ENCODE peak calls at places on chromosomes 3 and 15, in seven cellular contexts. One of them, this sample, is unnamed.

GRCh38 chr15:75842722-75843617 is at the start of gene UBE2Q2:
- DNase-seq in mesendoderm: peak; percentile 91
- DNase-seq in GM23248: peak; percentile 84
- DNase-seq in substantia nigra: peak; percentile 53
- DNase-seq in colonic mucosa: peak; percentile 65
- DNase-seq in PC-3: peak; percentile 67
- DNase-seq in sigmoid colon: peak; percentile 86
- DNase-seq in this sample: peak; percentile 43

GRCh38 chr15:90959028-90959595 is 4.4 kb downstream of the RCCD1 start:
- DNase-seq in sigmoid colon: no peak
- DNase-seq in PC-3: no peak
- DNase-seq in colonic mucosa: no peak
- DNase-seq in substantia nigra: no peak
- DNase-seq in mesendoderm: no peak
- DNase-seq in GM23248: no peak
- DNase-seq in this sample: no peak

GRCh38 chr3:58246148-58247051 is 8.8 kb downstream of the ABHD6 start:
- DNase-seq in PC-3: no peak
- DNase-seq in substantia nigra: no peak
- DNase-seq in GM23248: no peak
- DNase-seq in mesendoderm: no peak
- DNase-seq in colonic mucosa: peak; percentile 15
- DNase-seq in sigmoid colon: no peak
- DNase-seq in this sample: no peak

GRCh38 chr3:172517859-172518466 is 5.3 kb downstream of the TNFSF10 start:
- DNase-seq in substantia nigra: no peak
- DNase-seq in colonic mucosa: no peak
- DNase-seq in sigmoid colon: no peak
- DNase-seq in mesendoderm: no peak
- DNase-seq in PC-3: no peak
- DNase-seq in GM23248: peak; percentile 23
- DNase-seq in this sample: no peak

GRCh38 chr3:195897853-195898415 is 10.4 kb downstream of the TNK2 start:
- DNase-seq in PC-3: peak; percentile 50
- DNase-seq in colonic mucosa: no peak
- DNase-seq in mesendoderm: peak; percentile 78
- DNase-seq in sigmoid colon: peak; percentile 60
- DNase-seq in substantia nigra: no peak
- DNase-seq in GM23248: no peak
- DNase-seq in this sample: no peak

GRCh38 chr3:45020534-45020933 is 5.6 kb upstream of the CLEC3B start:
- DNase-seq in PC-3: no peak
- DNase-seq in mesendoderm: no peak
- DNase-seq in substantia nigra: no peak
- DNase-seq in GM23248: no peak
- DNase-seq in sigmoid colon: no peak
- DNase-seq in colonic mucosa: no peak
- DNase-seq in this sample: no peak

GRCh38 chr3:40341671-40342070 is 32.2 kb downstream of the EIF1B start:
- DNase-seq in colonic mucosa: no peak
- DNase-seq in GM23248: no peak
- DNase-seq in mesendoderm: no peak
- DNase-seq in PC-3: no peak
- DNase-seq in substantia nigra: no peak
- DNase-seq in sigmoid colon: no peak
- DNase-seq in this sample: no peak

GRCh38 chr15:68311859-68312557 is 34.5 kb downstream of the FEM1B start:
- DNase-seq in substantia nigra: no peak
- DNase-seq in PC-3: no peak
- DNase-seq in mesendoderm: no peak
- DNase-seq in sigmoid colon: no peak
- DNase-seq in colonic mucosa: no peak
- DNase-seq in GM23248: no peak
- DNase-seq in this sample: no peak

GRCh38 chr3:115062009-115062408 is 85.1 kb downstream of the ZBTB20 start:
- DNase-seq in sigmoid colon: no peak
- DNase-seq in substantia nigra: peak; percentile 69
- DNase-seq in colonic mucosa: no peak
- DNase-seq in GM23248: no peak
- DNase-seq in mesendoderm: no peak
- DNase-seq in PC-3: no peak
- DNase-seq in this sample: peak; percentile 93

GRCh38 chr3:105093853-105094252 is 272.9 kb upstream of the ALCAM start:
- DNase-seq in PC-3: no peak
- DNase-seq in sigmoid colon: no peak
- DNase-seq in colonic mucosa: no peak
- DNase-seq in GM23248: no peak
- DNase-seq in substantia nigra: no peak
- DNase-seq in mesendoderm: no peak
- DNase-seq in this sample: no peak

GRCh38 chr3:44420676-44421075 is 56.8 kb downstream of the ZNF445 start:
- DNase-seq in substantia nigra: no peak
- DNase-seq in PC-3: no peak
- DNase-seq in mesendoderm: no peak
- DNase-seq in sigmoid colon: no peak
- DNase-seq in colonic mucosa: no peak
- DNase-seq in GM23248: no peak
- DNase-seq in this sample: no peak

GRCh38 chr3:85903434-85903833 is 944.6 kb downstream of the CADM2 start:
- DNase-seq in PC-3: no peak
- DNase-seq in substantia nigra: no peak
- DNase-seq in sigmoid colon: no peak
- DNase-seq in GM23248: no peak
- DNase-seq in colonic mucosa: no peak
- DNase-seq in mesendoderm: no peak
- DNase-seq in this sample: no peak

GRCh38 chr3:72334681-72335457 is 513.4 kb downstream of the SHQ1 start:
- DNase-seq in sigmoid colon: no peak
- DNase-seq in PC-3: no peak
- DNase-seq in mesendoderm: peak; percentile 97
- DNase-seq in colonic mucosa: no peak
- DNase-seq in GM23248: no peak
- DNase-seq in substantia nigra: peak; percentile 83
- DNase-seq in this sample: peak; percentile 76

GRCh38 chr3:62201438-62202035 is 171.8 kb downstream of the FEZF2 start:
- DNase-seq in PC-3: peak; percentile 56
- DNase-seq in substantia nigra: no peak
- DNase-seq in GM23248: peak; percentile 57
- DNase-seq in colonic mucosa: no peak
- DNase-seq in sigmoid colon: no peak
- DNase-seq in mesendoderm: no peak
- DNase-seq in this sample: no peak

GRCh38 chr3:188827078-188827477 is 344.7 kb upstream of the TPRG1 start:
- DNase-seq in colonic mucosa: no peak
- DNase-seq in sigmoid colon: no peak
- DNase-seq in PC-3: no peak
- DNase-seq in mesendoderm: no peak
- DNase-seq in substantia nigra: no peak
- DNase-seq in GM23248: no peak
- DNase-seq in this sample: no peak

GRCh38 chr3:176274161-176274560 is 923.1 kb downstream of the TBL1XR1 start:
- DNase-seq in PC-3: peak; percentile 55
- DNase-seq in colonic mucosa: no peak
- DNase-seq in sigmoid colon: no peak
- DNase-seq in substantia nigra: no peak
- DNase-seq in mesendoderm: no peak
- DNase-seq in GM23248: no peak
- DNase-seq in this sample: no peak

GRCh38 chr3:55497250-55497649 is 10.1 kb upstream of the WNT5A start:
- DNase-seq in GM23248: no peak
- DNase-seq in colonic mucosa: peak; percentile 23
- DNase-seq in PC-3: no peak
- DNase-seq in sigmoid colon: no peak
- DNase-seq in substantia nigra: no peak
- DNase-seq in mesendoderm: no peak
- DNase-seq in this sample: no peak

GRCh38 chr15:74370471-74370870 is 3.0 kb upstream of the CYP11A1 start:
- DNase-seq in substantia nigra: no peak
- DNase-seq in colonic mucosa: no peak
- DNase-seq in GM23248: no peak
- DNase-seq in mesendoderm: no peak
- DNase-seq in sigmoid colon: peak; percentile 24
- DNase-seq in PC-3: no peak
- DNase-seq in this sample: no peak

DNA sequence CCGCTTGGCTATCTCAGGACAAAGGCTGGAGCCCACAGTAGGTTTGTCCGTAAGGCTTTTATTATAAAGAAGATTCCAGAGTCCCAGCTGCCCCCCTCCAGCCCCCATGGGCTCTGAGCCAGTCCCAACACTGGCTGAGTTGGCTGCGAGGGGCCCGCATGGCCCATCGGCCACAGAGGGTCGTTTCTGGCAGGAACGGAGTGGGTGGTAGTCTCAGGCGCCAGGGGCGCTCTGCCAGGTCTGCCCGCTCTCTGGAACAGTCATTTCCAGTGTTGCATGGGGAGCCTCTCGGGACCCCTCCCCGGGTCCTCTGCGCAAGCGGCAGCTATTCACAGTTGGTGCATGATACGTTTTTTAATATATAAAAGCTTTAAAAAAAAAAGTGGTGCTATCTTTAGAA is 12.2 kb downstream of the H1-8 start:
- DNase-seq in colonic mucosa: no peak
- DNase-seq in GM23248: no peak
- DNase-seq in sigmoid colon: no peak
- DNase-seq in mesendoderm: no peak
- DNase-seq in PC-3: no peak
- DNase-seq in substantia nigra: no peak
- DNase-seq in this sample: no peak
- H3K27ac ChIP-seq in colonic mucosa: no peak overlapping the region
- H3K27ac ChIP-seq in GM23248: no peak overlapping the region
- H3K27ac ChIP-seq in sigmoid colon: no peak overlapping the region
- H3K27ac ChIP-seq in mesendoderm: no peak overlapping the region
- H3K27ac ChIP-seq in PC-3: no peak overlapping the region
- H3K27ac ChIP-seq in substantia nigra: no peak overlapping the region
- H3K27ac ChIP-seq in this sample: no peak overlapping the region

GRCh38 chr3:182628531-182628930 is 164.8 kb upstream of the ATP11B start:
- DNase-seq in mesendoderm: no peak
- DNase-seq in GM23248: no peak
- DNase-seq in PC-3: no peak
- DNase-seq in colonic mucosa: no peak
- DNase-seq in substantia nigra: no peak
- DNase-seq in sigmoid colon: no peak
- DNase-seq in this sample: no peak
- H3K27ac ChIP-seq in mesendoderm: no peak overlapping the region
- H3K27ac ChIP-seq in GM23248: no peak overlapping the region
- H3K27ac ChIP-seq in PC-3: no peak overlapping the region
- H3K27ac ChIP-seq in colonic mucosa: no peak overlapping the region
- H3K27ac ChIP-seq in substantia nigra: no peak overlapping the region
- H3K27ac ChIP-seq in sigmoid colon: no peak overlapping the region
- H3K27ac ChIP-seq in this sample: no peak overlapping the region

GRCh38 chr3:138593488-138594149 is 441 bp downstream of the CEP70 start:
- DNase-seq in sigmoid colon: no peak
- DNase-seq in mesendoderm: peak; percentile 44
- DNase-seq in GM23248: peak; percentile 42
- DNase-seq in substantia nigra: no peak
- DNase-seq in PC-3: peak; percentile 27
- DNase-seq in colonic mucosa: peak; percentile 35
- DNase-seq in this sample: no peak
- H3K27ac ChIP-seq in sigmoid colon: peak overlapping the region; percentile 94
- H3K27ac ChIP-seq in mesendoderm: no peak overlapping the region
- H3K27ac ChIP-seq in GM23248: no peak overlapping the region
- H3K27ac ChIP-seq in substantia nigra: peak overlapping the region; percentile 78
- H3K27ac ChIP-seq in PC-3: peak overlapping the region; percentile 62
- H3K27ac ChIP-seq in colonic mucosa: peak overlapping the region; percentile 89
- H3K27ac ChIP-seq in this sample: peak overlapping the region; percentile 85

DNA sequence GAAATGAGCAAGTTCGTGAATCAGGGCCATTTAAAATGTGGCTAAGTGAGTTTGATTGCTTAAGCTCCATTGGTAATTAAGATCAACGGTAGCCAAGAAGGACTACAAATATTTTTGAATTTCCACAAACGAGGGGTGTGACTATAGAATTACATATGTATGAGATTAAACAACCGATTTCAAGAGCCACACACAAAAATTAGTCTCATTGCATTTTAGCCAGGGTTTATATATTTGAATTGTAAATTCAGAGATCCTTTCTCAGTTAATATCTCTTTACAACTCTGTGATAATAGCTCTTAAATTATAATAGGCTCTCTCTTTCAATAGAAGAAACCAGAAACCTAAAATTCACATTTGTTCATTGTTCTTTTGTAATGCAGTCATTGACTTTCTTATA is 325.6 kb upstream of the ICE2 start:
- DNase-seq in mesendoderm: no peak
- DNase-seq in substantia nigra: no peak
- DNase-seq in GM23248: no peak
- DNase-seq in sigmoid colon: no peak
- DNase-seq in colonic mucosa: no peak
- DNase-seq in PC-3: no peak
- DNase-seq in this sample: no peak
- H3K27ac ChIP-seq in mesendoderm: no peak overlapping the region
- H3K27ac ChIP-seq in substantia nigra: no peak overlapping the region
- H3K27ac ChIP-seq in GM23248: peak overlapping the region; percentile 50
- H3K27ac ChIP-seq in sigmoid colon: no peak overlapping the region
- H3K27ac ChIP-seq in colonic mucosa: no peak overlapping the region
- H3K27ac ChIP-seq in PC-3: no peak overlapping the region
- H3K27ac ChIP-seq in this sample: no peak overlapping the region

GRCh38 chr3:185046623-185047022 is 106.2 kb downstream of the C3orf70 start:
- DNase-seq in substantia nigra: no peak
- DNase-seq in PC-3: no peak
- DNase-seq in GM23248: no peak
- DNase-seq in colonic mucosa: peak; percentile 37
- DNase-seq in sigmoid colon: no peak
- DNase-seq in mesendoderm: no peak
- DNase-seq in this sample: no peak
- H3K27ac ChIP-seq in substantia nigra: no peak overlapping the region
- H3K27ac ChIP-seq in PC-3: no peak overlapping the region
- H3K27ac ChIP-seq in GM23248: no peak overlapping the region
- H3K27ac ChIP-seq in colonic mucosa: peak overlapping the region; percentile 55
- H3K27ac ChIP-seq in sigmoid colon: no peak overlapping the region
- H3K27ac ChIP-seq in mesendoderm: no peak overlapping the region
- H3K27ac ChIP-seq in this sample: no peak overlapping the region

GRCh38 chr3:106617276-106617675 is 748.5 kb upstream of the CBLB start:
- DNase-seq in PC-3: peak; percentile 41
- DNase-seq in GM23248: peak; percentile 60
- DNase-seq in colonic mucosa: no peak
- DNase-seq in substantia nigra: no peak
- DNase-seq in sigmoid colon: no peak
- DNase-seq in mesendoderm: no peak
- DNase-seq in this sample: no peak
- H3K27ac ChIP-seq in PC-3: no peak overlapping the region
- H3K27ac ChIP-seq in GM23248: peak overlapping the region; percentile 39
- H3K27ac ChIP-seq in colonic mucosa: no peak overlapping the region
- H3K27ac ChIP-seq in substantia nigra: no peak overlapping the region
- H3K27ac ChIP-seq in sigmoid colon: no peak overlapping the region
- H3K27ac ChIP-seq in mesendoderm: no peak overlapping the region
- H3K27ac ChIP-seq in this sample: no peak overlapping the region

This sample was measured in caudate nucleus.